ENCODE peak calls at places on chromosomes 6 and 20, in four cellular contexts. R is hypothalamus; C is activated naive CD4-positive, alpha-beta T cell; A is GM10248. M is an unnamed sample.

GRCh38 chr6:165701005-165701404 is 38.0 kb upstream of the PDE10A start:
- DNase-seq in C (no peak), A (no peak), R (no peak), M (no peak)

GRCh38 chr20:39289831-39290230 is 327.7 kb downstream of the DHX35 start:
- DNase-seq in R (no peak), A (no peak), C (no peak), M (no peak)

GRCh38 chr6:164753517-164753916 is 555.9 kb downstream of the C6orf118 start:
- DNase-seq in A (no peak), C (no peak), R (no peak), M (no peak)

GRCh38 chr6:28922004-28922840 is 1.6 kb downstream of the TRIM27 start:
- DNase-seq in R (no peak), A (no peak), C (no peak), M (no peak)

GRCh38 chr20:34922654-34923381 is 32.8 kb downstream of the GSS start:
- DNase-seq in R (no peak), C (no peak), A (no peak), M (no peak)

GRCh38 chr6:13511913-13512717 is 24.7 kb upstream of the GFOD1 start:
- DNase-seq in R (no peak), C (no peak), A (no peak), M (no peak)

GRCh38 chr6:124436803-124437202 is 525.4 kb upstream of the RNF217 start:
- DNase-seq in C (no peak), A (no peak), R (no peak), M (no peak)

GRCh38 chr6:33313105-33313708 is 671 bp downstream of the TAPBP start:
- DNase-seq in R (no peak), C (no peak), A (no peak), M (no peak)

GRCh38 chr6:168577496-168577895 is 136.5 kb downstream of the SMOC2 start:
- DNase-seq in R (no peak), C (no peak), A (no peak), M (no peak)

M was measured in GM12891.